ENCODE peak calls at places on chromosomes 2 and 18, in six cellular contexts. B, Z, N, G, X and V are unnamed samples. For H3K9me3, the result is how much of the 10 kb centered on the place peaks cover.

GRCh38 chr2:219713110-219713509 is 85.7 kb downstream of the SLC4A3 start:
- DNase-seq in N (peak), Z (peak), B (peak), G (no peak), X (no peak), V (no peak)

GRCh38 chr2:101109451-101110140 is 41.6 kb downstream of the TBC1D8 start:
- DNase-seq in B (no peak), Z (no peak), X (no peak), G (no peak), N (no peak), V (no peak)

GRCh38 chr18:49933530-49933929 is 120.2 kb upstream of the ACAA2 start:
- DNase-seq in X (no peak), G (no peak), Z (peak), N (no peak), B (peak), V (no peak)

GRCh38 chr2:127574656-127575055 is 39.2 kb downstream of the MYO7B start:
- DNase-seq in X (no peak), Z (no peak), B (no peak), N (no peak), G (no peak), V (no peak)

GRCh38 chr2:216057688-216058193 is 23.9 kb downstream of the PECR start:
- DNase-seq in N (no peak), X (no peak), Z (peak), B (no peak), G (no peak), V (peak)

GRCh38 chr2:108917078-108917440 is 72.0 kb downstream of the EDAR start:
- DNase-seq in Z (no peak), X (peak), B (no peak), N (no peak), G (no peak), V (no peak)

GRCh38 chr2:137674991-137675390 is 289.3 kb upstream of the HNMT start:
- DNase-seq in X (no peak), G (no peak), B (no peak), Z (no peak), N (no peak), V (no peak)

GRCh38 chr2:159996792-159997546 is 65.4 kb downstream of the PLA2R1 start:
- DNase-seq in X (no peak), Z (no peak), G (no peak), B (no peak), N (no peak), V (no peak)

GRCh38 chr18:57833441-57834101 is 30.5 kb upstream of the ATP8B1 start:
- DNase-seq in B (peak), G (no peak), N (peak), X (no peak), Z (no peak), V (peak)

GRCh38 chr2:240638517-240639160 is 13.4 kb downstream of the GPR35 start:
- DNase-seq in X (peak), N (no peak), B (no peak), G (no peak), Z (no peak), V (no peak)

GRCh38 chr2:70123051-70123828 is 36.0 kb downstream of the PCBP1 start:
- DNase-seq in G (peak), Z (no peak), N (no peak), B (peak), X (peak), V (peak)

GRCh38 chr2:157246212-157247067 is 11.1 kb upstream of the GALNT5 start:
- DNase-seq in G (no peak), N (no peak), X (no peak), Z (peak), B (peak), V (no peak)

DNA sequence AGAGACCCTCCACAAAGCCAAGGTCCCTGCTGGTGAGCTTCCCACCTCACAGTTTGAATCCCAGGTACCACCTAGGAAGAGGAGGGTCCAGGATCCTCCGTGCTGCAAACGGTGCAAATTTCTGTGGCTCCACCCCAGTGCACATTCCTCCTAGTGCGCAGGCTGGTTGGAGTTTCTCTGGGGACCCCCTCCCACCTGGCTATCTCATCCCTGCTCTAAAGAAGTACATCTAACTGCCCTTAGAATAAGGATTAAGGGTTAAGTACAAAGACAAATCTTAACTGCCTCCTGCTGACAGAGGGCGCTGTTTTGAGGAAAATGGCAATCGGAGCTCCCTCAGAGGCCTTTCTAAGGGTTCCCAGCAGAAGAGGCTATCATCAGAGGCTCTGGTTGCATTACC is 109.6 kb upstream of the FSIP2 start:
- DNase-seq in Z (peak), B (peak), N (no peak), X (no peak), G (no peak), V (no peak)
- TF ChIP-seq CTCF in Z (peak), B (peak), N (peak), X (no peak), G (no peak), V (no peak)

GRCh38 chr2:61451178-61451577 is 19.7 kb downstream of the USP34 start:
- DNase-seq in Z (no peak), X (no peak), N (no peak), B (no peak), G (no peak), V (peak)

GRCh38 chr2:61452392-61452791 is 18.5 kb downstream of the USP34 start:
- DNase-seq in B (no peak), G (no peak), Z (no peak), N (no peak), X (no peak), V (no peak)

GRCh38 chr2:61448229-61448628 is 22.7 kb downstream of the USP34 start:
- DNase-seq in B (no peak), Z (no peak), G (no peak), N (no peak), X (no peak), V (no peak)

GRCh38 chr2:61454383-61454782 is 16.5 kb downstream of the USP34 start:
- DNase-seq in G (no peak), X (no peak), Z (no peak), B (no peak), N (no peak), V (no peak)

DNA sequence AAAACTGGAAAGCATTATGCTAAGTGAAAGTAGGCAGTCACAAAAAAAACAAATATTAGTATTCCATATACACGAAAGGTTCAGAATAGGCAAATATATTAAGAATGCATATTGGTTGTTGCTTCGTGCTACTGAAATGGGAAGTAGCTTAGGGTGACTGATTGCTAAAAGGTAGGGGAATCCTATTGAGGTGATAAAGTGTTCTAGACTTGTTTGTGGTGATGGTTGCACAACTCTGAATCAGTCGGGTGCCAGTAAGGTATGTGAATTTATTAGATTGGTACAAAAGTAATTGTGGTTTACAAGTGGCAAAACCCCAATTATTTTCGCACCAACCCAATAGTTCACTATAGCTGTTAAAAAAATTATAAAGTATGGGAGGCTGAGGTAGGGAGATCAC is 20.7 kb downstream of the USP34 start:
- DNase-seq in Z (peak), N (no peak), X (no peak), B (no peak), G (no peak), V (no peak)
- H3K9me3 ChIP-seq in Z (under half), N (under half), X (under half), B (under half), G (under half), V (under half)

GRCh38 chr2:232457121-232458011 is 1.4 kb downstream of the ALPI start:
- DNase-seq in Z (no peak), N (no peak), X (no peak), B (no peak), G (no peak), V (no peak)
- H3K4me3 ChIP-seq in Z (no peak), N (no peak), X (no peak), B (no peak), G (no peak), V (no peak)

DNA sequence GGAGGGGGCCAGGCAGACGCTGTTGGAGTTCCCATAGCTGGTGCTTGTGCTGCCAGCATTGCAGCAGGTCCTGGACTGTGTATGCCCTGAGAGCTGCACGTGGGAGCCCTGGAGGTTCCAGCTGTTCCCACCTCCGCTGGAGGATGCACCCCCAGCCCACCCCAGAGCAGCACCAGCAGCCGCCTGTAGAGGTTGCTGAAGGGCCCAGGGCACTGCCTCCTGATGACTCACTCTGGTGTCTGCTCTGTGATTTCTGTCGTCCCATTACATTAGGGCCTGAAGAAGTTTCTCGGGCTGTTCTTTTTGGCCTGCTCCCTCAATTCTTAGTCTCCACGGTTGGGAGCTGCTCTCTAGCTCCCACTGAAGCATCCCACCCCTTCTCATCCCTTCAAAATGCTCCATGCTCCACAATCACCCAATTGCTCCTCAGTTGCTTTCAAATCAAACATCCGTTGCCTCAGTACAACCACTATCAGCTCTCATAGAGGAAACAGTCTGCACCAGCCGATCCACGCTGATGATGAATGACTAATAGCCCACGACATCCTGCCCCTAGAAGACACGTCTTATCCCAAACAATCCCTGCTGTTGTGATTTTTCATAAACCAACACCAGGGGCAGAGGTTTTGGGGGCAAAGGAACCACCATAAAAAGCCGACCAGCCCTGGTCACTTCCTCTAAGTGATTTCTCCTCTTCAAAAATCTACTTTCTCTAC is 65.2 kb upstream of the RNF152 start:
- DNase-seq in N (no peak), B (no peak), G (no peak), X (no peak), Z (no peak), V (no peak)
- TF ChIP-seq CTCF in N (peak), B (peak), G (no peak), X (no peak), Z (no peak), V (no peak)

GRCh38 chr2:176100547-176101140 is 1.0 kb downstream of the HOXD12 start:
- DNase-seq in G (no peak), B (no peak), N (no peak), X (no peak), Z (no peak), V (no peak)

GRCh38 chr2:176102309-176102866 is 2.8 kb downstream of the HOXD12 start:
- DNase-seq in X (no peak), Z (no peak), N (no peak), G (no peak), B (no peak), V (no peak)

GRCh38 chr2:176101216-176101845 is 1.7 kb downstream of the HOXD12 start:
- DNase-seq in N (no peak), Z (no peak), X (no peak), G (no peak), B (no peak), V (no peak)

GRCh38 chr2:176099737-176100546 is at the start of gene HOXD12:
- DNase-seq in B (no peak), N (no peak), Z (no peak), G (no peak), X (no peak), V (no peak)

DNA sequence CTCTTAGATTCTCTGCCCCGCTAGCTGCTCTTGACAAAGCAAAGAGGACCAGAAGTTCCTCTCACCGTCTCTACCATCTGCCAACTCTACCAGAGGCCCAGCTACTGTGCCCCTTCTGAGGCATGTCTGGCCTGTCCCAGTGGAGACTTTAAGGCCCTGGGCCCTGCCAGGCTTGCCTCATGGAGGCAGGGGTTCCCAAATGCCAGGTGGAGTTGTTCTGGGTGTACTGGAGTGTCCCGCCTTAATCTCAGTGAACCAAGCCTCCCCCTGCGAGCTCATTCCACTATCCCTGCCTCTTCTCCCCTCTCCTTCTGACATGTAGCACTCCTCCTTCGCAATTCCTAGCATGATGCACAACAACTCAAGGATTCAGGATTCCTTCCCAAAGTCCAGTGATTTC is 2.3 kb downstream of the HOXD12 start:
- DNase-seq in N (no peak), B (no peak), G (no peak), Z (no peak), X (no peak), V (no peak)
- H3K9me3 ChIP-seq in N (under half), B (under half), G (under half), Z (under half), X (under half), V (under half)

GRCh38 chr2:56185101-56185581 is 1.4 kb downstream of the CCDC85A start:
- DNase-seq in Z (peak), G (peak), X (no peak), N (no peak), B (peak), V (peak)
- H3K4me3 ChIP-seq in Z (peak), G (peak), X (peak), N (no peak), B (peak), V (no peak)